ENCODE peak calls at places on chromosomes 5 and 9, in six cellular contexts. V is A549, T is K562, C is GM12878, L is SK-N-SH, U is HepG2. G is an unnamed sample.

GRCh38 chr9:112078432-112078831 is 96.7 kb downstream of the SUSD1 start:
- DNase-seq in V (no peak), T (no peak), C (peak), L (no peak), U (no peak), G (no peak)

GRCh38 chr9:103245369-103245768 is 250.2 kb downstream of the CYLC2 start:
- DNase-seq in V (no peak), T (no peak), C (no peak), L (no peak), U (no peak), G (no peak)

GRCh38 chr9:75229605-75230332 is 141.5 kb downstream of the OSTF1 start:
- DNase-seq in V (no peak), T (no peak), C (no peak), L (no peak), U (peak), G (no peak)

GRCh38 chr5:165325201-165325600 is 1819.8 kb downstream of the MAT2B start:
- DNase-seq in V (no peak), T (no peak), C (no peak), L (no peak), U (no peak), G (peak)

GRCh38 chr9:79428422-79428821 is 143.3 kb upstream of the TLE4 start:
- DNase-seq in V (no peak), T (no peak), C (no peak), L (no peak), U (no peak), G (no peak)

GRCh38 chr9:126666155-126666803 is 52.6 kb downstream of the LMX1B start:
- DNase-seq in V (no peak), T (peak), C (peak), L (no peak), U (no peak), G (no peak)

GRCh38 chr9:99353408-99353807 is 131.3 kb downstream of the SEC61B start:
- DNase-seq in V (no peak), T (no peak), C (no peak), L (no peak), U (no peak), G (peak)

GRCh38 chr5:172858511-172858989 is 24.5 kb downstream of the ERGIC1 start:
- DNase-seq in V (peak), T (no peak), C (no peak), L (no peak), U (peak), G (no peak)

GRCh38 chr9:36772449-36773370 is 200.0 kb downstream of the MELK start:
- DNase-seq in V (no peak), T (no peak), C (no peak), L (no peak), U (no peak), G (peak)

GRCh38 chr9:127589955-127590370 is 22.1 kb upstream of the STXBP1 start:
- DNase-seq in V (peak), T (peak), C (no peak), L (peak), U (peak), G (peak)

DNA sequence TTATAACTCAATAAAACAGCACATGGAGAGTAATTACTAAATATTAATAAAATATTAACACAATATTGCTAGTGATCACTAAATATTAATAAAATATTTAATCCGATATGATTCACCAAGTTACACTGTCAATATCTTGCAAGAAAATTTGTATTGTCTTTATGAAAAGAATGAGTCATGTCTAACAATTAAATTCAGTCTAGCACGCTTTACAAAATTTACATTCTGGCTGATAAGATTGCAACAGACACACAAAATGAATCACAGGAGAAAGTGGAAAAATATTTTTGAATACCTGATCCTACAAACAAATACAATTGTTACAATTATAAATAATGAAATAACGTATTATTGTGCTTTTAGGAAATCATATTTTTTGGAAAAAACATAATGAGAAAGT is 567.2 kb downstream of the EFNA5 start:
- DNase-seq in V (no peak), T (no peak), C (no peak), L (no peak), U (no peak), G (no peak)
- TF ChIP-seq SMC3 in V (no peak), T (no peak), C (no peak), L (no peak), U (no peak), G (no peak)

DNA sequence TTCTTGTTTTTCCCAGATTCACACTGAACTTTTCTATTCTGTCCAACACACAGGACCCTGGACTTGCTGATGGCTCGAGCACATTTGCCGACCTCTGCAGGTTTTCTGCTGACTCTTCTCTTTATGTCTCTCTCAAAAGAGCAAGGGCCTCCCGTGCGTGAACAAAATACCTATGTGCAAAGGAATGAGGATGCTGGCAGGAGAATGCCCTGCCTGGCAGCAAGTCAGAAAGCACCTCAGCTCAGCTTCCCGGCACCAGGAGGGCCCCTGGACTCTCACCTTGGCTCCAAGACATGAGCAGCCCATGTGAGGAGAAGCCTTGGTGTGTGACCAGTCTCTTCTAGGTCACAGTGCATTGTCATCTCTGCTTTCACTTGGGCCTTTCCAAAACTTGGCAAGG is 36.1 kb downstream of the PAPPA start:
- DNase-seq in V (no peak), T (no peak), C (no peak), L (no peak), U (no peak), G (no peak)
- TF ChIP-seq SMC3 in V (no peak), T (no peak), C (no peak), L (no peak), U (no peak), G (no peak)

DNA sequence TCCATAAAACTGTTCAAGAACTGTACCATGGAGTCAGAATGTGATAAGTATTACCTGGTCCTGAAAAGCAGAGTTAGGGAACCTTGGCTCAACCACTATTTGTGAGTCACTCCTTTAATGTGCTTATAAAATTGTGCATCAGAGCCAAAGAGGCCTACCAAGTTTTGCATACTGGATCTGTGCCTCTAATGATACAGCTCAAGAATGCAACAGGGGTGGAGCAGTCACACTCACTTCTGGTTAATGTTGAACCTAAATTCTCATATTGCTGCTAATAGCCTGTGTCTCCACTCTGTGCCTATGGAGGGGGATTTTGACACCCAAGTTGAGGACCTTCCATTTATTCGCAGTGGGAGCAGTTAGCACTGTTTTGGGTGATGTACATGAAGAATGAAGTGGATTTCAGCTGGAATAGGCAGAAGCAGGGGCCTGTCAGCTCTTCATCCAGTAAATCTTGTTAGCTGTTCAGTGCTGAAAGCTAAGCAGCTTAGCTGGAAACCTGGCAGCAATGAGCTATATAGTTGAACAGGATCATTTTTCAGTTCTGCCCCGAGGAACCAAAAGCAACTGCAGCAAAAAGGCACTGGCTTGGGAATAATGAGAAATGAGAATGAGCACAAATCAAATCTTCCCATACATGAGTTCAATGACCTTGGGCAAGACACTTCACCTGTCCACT is 9.7 kb downstream of the SH3TC2 start:
- DNase-seq in V (no peak), T (no peak), C (no peak), L (no peak), U (no peak), G (peak)
- TF ChIP-seq SMC3 in V (no peak), T (no peak), C (no peak), L (no peak), U (no peak), G (no peak)

GRCh38 chr9:61667559-61668121 is 477.8 kb downstream of the SPATA31A7 start:
- DNase-seq in V (no peak), T (no peak), C (no peak), L (no peak), U (no peak), G (no peak)

GRCh38 chr9:61670616-61671015 is 480.8 kb downstream of the SPATA31A7 start:
- DNase-seq in V (no peak), T (no peak), C (no peak), L (no peak), U (no peak), G (no peak)

GRCh38 chr9:61666849-61667371 is 477.1 kb downstream of the SPATA31A7 start:
- DNase-seq in V (no peak), T (no peak), C (no peak), L (no peak), U (no peak), G (no peak)

GRCh38 chr9:61669352-61669751 is 479.5 kb downstream of the SPATA31A7 start:
- DNase-seq in V (no peak), T (no peak), C (no peak), L (no peak), U (no peak), G (no peak)

GRCh38 chr9:61668846-61669245 is 479.0 kb downstream of the SPATA31A7 start:
- DNase-seq in V (no peak), T (no peak), C (no peak), L (no peak), U (no peak), G (no peak)
- TF ChIP-seq SMC3 in V (no peak), T (no peak), C (no peak), L (no peak), U (no peak), G (no peak)

GRCh38 chr9:13089721-13090120 is 189.8 kb downstream of the MPDZ start:
- DNase-seq in V (no peak), T (no peak), C (no peak), L (no peak), U (no peak), G (no peak)

GRCh38 chr9:13095056-13095455 is 184.4 kb downstream of the MPDZ start:
- DNase-seq in V (no peak), T (no peak), C (no peak), L (no peak), U (no peak), G (no peak)

GRCh38 chr9:13088734-13089427 is 190.6 kb downstream of the MPDZ start:
- DNase-seq in V (peak), T (peak), C (no peak), L (peak), U (peak), G (peak)

DNA sequence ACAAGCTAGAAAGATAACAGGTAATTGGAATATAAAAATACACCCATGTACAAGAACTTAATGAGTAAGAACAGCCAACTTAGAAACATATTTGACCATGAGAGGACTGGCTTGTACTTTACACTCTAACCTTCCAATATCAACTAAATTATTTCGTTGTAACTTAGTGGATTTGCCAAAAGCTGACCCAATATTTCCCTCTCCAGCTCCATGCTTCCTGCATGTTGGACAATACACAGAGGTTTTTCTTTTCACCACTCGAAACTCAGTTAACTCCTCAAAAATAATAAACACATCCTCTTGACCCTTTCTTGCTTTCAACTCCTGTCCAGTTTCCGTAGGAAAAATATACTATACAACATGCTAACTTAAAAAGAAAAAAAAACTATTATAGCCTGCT is 188.9 kb downstream of the MPDZ start:
- DNase-seq in V (no peak), T (no peak), C (no peak), L (no peak), U (no peak), G (no peak)
- TF ChIP-seq SMC3 in V (no peak), T (no peak), C (no peak), L (no peak), U (no peak), G (no peak)

GRCh38 chr5:127313847-127314473 is 23.4 kb downstream of the MEGF10 start:
- DNase-seq in V (peak), T (peak), C (no peak), L (peak), U (peak), G (peak)
- TF ChIP-seq SMC3 in V (peak), T (peak), C (peak), L (peak), U (peak), G (peak)

GRCh38 chr9:4866239-4866969 is 73.7 kb downstream of the RCL1 start:
- DNase-seq in V (no peak), T (no peak), C (no peak), L (no peak), U (no peak), G (peak)
- TF ChIP-seq SMC3 in V (no peak), T (no peak), C (no peak), L (no peak), U (no peak), G (no peak)